ENCODE peak calls at places on chromosomes 11 and 22, in eight cellular contexts. A is RWPE1; L is Kasumi-1; N is activated T-cell treated with anti-CD3 and anti-CD28 coated beads for 24 hours; P is activated CD4-positive, alpha-beta T cell treated with anti-CD3 and anti-CD28 coated beads, Interleukin-2, amount 50 U/mL, for 48 hours; S is effector memory CD4-positive, alpha-beta T cell; T is SJSA1; R is neuronal stem cell. D is an unnamed sample.

GRCh38 chr11:105609341-105609781 is 512 bp upstream of the GRIA4 start:
- DNase-seq in N (no peak), A (peak), P (peak), R (no peak), S (no peak), L (no peak), T (no peak), D (no peak)

GRCh38 chr11:125569913-125570621 is 790 bp downstream of the EI24 start:
- DNase-seq in A (peak), T (peak), P (no peak), S (no peak), R (no peak), N (no peak), L (no peak), D (no peak)

GRCh38 chr11:2466869-2467694 is 22.3 kb downstream of the KCNQ1 start:
- DNase-seq in S (no peak), N (no peak), T (no peak), A (no peak), P (peak), L (peak), R (no peak), D (no peak)

GRCh38 chr22:48488149-48488551 is 1339.5 kb downstream of the BRD1 start:
- DNase-seq in P (no peak), A (no peak), L (no peak), S (no peak), N (no peak), T (peak), R (no peak), D (no peak)

GRCh38 chr11:110032957-110033570 is 60.1 kb upstream of the ZC3H12C start:
- DNase-seq in R (no peak), A (peak), T (no peak), N (no peak), P (no peak), S (no peak), L (no peak), D (no peak)

GRCh38 chr11:60946601-60947265 is 5.2 kb downstream of the SLC15A3 start:
- DNase-seq in A (no peak), T (no peak), R (no peak), L (no peak), N (no peak), P (no peak), S (no peak), D (no peak)

GRCh38 chr22:47613606-47614350 is 851.3 kb downstream of the TBC1D22A start:
- DNase-seq in L (no peak), A (no peak), T (no peak), S (no peak), P (no peak), R (no peak), N (no peak), D (no peak)

GRCh38 chr11:6362185-6362867 is 27.9 kb upstream of the SMPD1 start:
- DNase-seq in P (no peak), T (no peak), R (no peak), A (no peak), L (no peak), N (no peak), S (no peak), D (no peak)

GRCh38 chr11:7348432-7349298 is 97.0 kb downstream of the SYT9 start:
- DNase-seq in S (no peak), T (no peak), N (no peak), R (no peak), P (no peak), L (no peak), A (no peak), D (no peak)

GRCh38 chr11:12973529-12974181 is 35.5 kb upstream of the RASSF10 start:
- DNase-seq in N (no peak), P (no peak), R (no peak), T (no peak), A (no peak), L (no peak), S (no peak), D (no peak)